ENCODE peak calls at places on chromosomes 5 and 9, in seven cellular contexts. V is SK-N-MC; H is pancreas; E is fibroblast of mammary gland; C is CD8-positive, alpha-beta memory T cell; J is body of pancreas; P is cardiac muscle cell. W is an unnamed sample.

GRCh38 chr9:120937596-120937995 is 11.0 kb upstream of the TRAF1 start:
- DNase-seq in E (no peak), J (no peak), V (no peak), H (no peak), P (peak; percentile 72), C (no peak), W (no peak)

GRCh38 chr9:115880221-115880620 is 273.4 kb upstream of the PAPPA start:
- DNase-seq in V (no peak), P (no peak), E (peak; percentile 40), C (no peak), H (no peak), J (no peak), W (no peak)

GRCh38 chr5:150035139-150035893 is 34.8 kb downstream of the HMGXB3 start:
- DNase-seq in V (no peak), H (no peak), P (no peak), J (no peak), E (no peak), C (no peak), W (no peak)

GRCh38 chr5:170451764-170452365 is 52.0 kb upstream of the KCNIP1 start:
- DNase-seq in J (peak; percentile 25), E (peak; percentile 93), C (no peak), V (no peak), P (peak; percentile 87), H (no peak), W (no peak)

GRCh38 chr5:14745753-14746152 is 81.2 kb downstream of the OTULIN start:
- DNase-seq in H (no peak), E (no peak), J (no peak), P (no peak), C (peak; percentile 48), V (no peak), W (no peak)

GRCh38 chr5:9282211-9282610 is 263.7 kb downstream of the SEMA5A start:
- DNase-seq in H (no peak), E (no peak), C (no peak), J (no peak), V (no peak), P (no peak), W (no peak)

GRCh38 chr9:21994526-21994995 is at the start of gene CDKN2B-AS1:
- DNase-seq in E (peak; percentile 72), C (no peak), J (peak; percentile 38), V (no peak), P (peak; percentile 67), H (peak; percentile 52), W (no peak)

GRCh38 chr5:1006656-1007071 is 1.9 kb upstream of the NKD2 start:
- DNase-seq in V (no peak), C (no peak), E (no peak), P (no peak), H (peak; percentile 9), J (no peak), W (no peak)

DNA sequence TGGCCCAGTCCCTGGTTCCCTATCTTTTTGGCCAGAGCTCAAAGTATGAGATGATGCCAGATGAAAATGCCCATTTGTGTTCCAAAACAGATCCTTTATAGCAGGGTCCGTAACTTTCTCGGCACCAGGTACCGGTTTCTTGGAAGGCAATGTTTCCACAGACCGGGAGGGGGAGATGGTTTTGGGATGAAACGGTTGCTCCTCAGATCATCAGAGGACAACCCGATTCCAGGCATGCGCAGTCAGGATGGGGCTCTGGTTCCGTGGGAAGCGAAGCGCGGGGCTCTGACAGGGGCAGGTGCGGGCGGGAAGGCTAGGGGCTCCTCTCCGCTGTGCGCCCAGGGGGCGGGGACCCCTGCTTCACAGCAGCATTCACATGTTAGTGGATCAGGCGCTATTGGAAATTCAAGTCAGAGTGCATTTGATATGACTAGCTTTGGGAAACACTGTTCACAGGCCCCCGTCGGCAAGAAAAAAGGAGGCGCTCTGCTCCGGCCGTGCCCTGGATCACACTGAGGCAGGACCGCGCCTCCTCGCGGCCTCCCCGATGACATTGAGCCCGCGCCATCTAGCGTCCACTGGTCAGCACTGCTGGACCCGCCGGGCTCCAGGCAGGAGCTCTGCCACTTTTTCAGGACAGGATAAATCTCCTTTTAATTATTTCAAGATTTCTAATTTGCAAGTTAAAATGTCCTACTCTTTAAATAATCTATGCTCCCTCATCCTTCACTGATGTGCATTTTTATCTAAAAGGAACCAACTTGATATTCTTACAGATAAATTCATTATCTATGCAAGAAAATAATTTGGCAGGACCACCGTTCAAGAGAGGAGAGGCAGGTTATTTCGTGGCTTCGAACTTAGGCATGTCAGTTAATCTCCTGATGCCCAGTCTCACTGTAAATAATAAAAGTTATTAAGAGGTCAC is 190.0 kb downstream of the FANCC start:
- DNase-seq in P (peak; percentile 83), V (no peak), H (peak; percentile 84), C (peak; percentile 48), J (peak; percentile 88), E (peak; percentile 72), W (peak; percentile 8)
- H3K4me3 ChIP-seq in P (peak overlapping the region; percentile 16), V (no peak overlapping the region), H (no peak overlapping the region), C (no peak overlapping the region), J (no peak overlapping the region), E (peak overlapping the region; percentile 49), W (no peak overlapping the region)

GRCh38 chr5:44645502-44645901 is 163.2 kb upstream of the MRPS30 start:
- DNase-seq in P (no peak), J (no peak), V (no peak), E (no peak), H (no peak), C (no peak), W (no peak)
- H3K4me3 ChIP-seq in P (no peak overlapping the region), J (no peak overlapping the region), V (no peak overlapping the region), E (no peak overlapping the region), H (no peak overlapping the region), C (no peak overlapping the region), W (no peak overlapping the region)

GRCh38 chr9:133428579-133429215 is 6.5 kb downstream of the ADAMTS13 start:
- DNase-seq in V (no peak), C (no peak), P (peak; percentile 16), H (no peak), J (peak; percentile 36), E (no peak), W (no peak)
- H3K4me3 ChIP-seq in V (no peak overlapping the region), C (no peak overlapping the region), P (peak overlapping the region; percentile 15), H (peak overlapping the region; percentile 18), J (no peak overlapping the region), E (no peak overlapping the region), W (no peak overlapping the region)

DNA sequence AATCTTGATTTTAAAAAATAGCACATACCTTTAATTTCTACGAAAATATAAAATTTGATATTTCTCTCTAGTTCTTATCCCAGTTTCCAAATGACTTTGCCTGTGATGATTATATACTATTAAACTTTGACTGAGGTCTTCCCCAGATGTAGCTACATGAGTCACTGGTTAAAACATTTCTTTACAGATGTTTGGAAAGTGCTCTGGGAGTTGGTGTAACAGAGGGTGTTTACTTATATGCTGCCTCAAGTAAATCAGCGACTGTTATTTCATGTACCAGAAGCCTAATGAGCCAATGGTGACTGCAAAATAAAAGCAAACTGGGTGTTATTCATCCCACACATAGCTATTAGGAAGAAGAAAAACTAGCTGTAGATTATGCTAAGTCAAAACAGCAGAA is 929.6 kb upstream of the SEMA6A start:
- DNase-seq in E (peak; percentile 28), P (no peak), J (no peak), V (no peak), C (no peak), H (no peak), W (no peak)
- H3K4me3 ChIP-seq in E (no peak overlapping the region), P (no peak overlapping the region), J (no peak overlapping the region), V (no peak overlapping the region), C (no peak overlapping the region), H (no peak overlapping the region), W (no peak overlapping the region)

GRCh38 chr9:126965541-126966428 is 51.2 kb downstream of the RALGPS1 start:
- DNase-seq in P (peak; percentile 79), E (peak; percentile 71), V (no peak), H (no peak), C (peak; percentile 48), J (no peak), W (peak; percentile 51)
- H3K4me3 ChIP-seq in P (no peak overlapping the region), E (no peak overlapping the region), V (no peak overlapping the region), H (no peak overlapping the region), C (no peak overlapping the region), J (no peak overlapping the region), W (no peak overlapping the region)

DNA sequence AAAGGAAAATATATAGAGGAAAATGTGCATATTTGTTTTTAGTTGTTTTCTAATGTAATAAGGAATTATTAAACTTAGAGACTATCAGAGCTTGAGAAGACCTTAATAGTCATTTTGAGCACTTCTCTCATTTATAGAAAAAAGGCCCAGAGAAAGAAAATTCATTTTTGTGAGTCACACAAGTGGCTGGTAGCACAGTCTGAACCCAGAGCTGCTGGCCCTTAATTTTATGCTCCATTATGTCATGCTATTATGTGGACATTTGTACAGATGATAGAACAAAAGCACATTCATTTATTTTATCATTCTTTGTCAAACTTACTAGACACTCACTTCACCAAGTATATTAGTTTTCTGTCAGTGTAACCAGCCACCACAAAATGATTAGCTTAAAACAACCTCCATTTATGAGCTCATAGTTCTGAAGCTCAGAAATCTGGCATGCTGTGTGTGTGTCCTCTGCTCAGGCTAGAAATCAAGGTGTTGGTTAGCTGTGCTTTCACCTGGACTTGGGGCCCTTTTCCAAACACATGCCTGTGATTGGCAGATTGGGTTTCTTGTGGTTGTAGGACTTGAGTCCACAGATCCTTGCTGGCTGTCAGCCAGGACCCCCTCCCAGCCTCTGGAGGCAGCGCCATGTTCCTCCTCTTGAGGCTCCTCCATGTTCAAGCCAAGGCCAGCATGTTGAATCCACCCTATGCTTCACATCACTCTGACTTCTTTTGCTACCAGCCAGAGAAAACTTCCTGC is 188.9 kb downstream of the ARHGAP26 start:
- DNase-seq in P (no peak), V (no peak), E (no peak), H (no peak), J (no peak), C (no peak), W (no peak)
- H3K4me3 ChIP-seq in P (no peak overlapping the region), V (no peak overlapping the region), E (no peak overlapping the region), H (no peak overlapping the region), J (no peak overlapping the region), C (no peak overlapping the region), W (no peak overlapping the region)

GRCh38 chr5:132774896-132775295 is 2.1 kb downstream of the SEPTIN8 start:
- DNase-seq in E (no peak), C (no peak), J (no peak), P (no peak), V (no peak), H (no peak), W (no peak)
- H3K4me3 ChIP-seq in E (no peak overlapping the region), C (no peak overlapping the region), J (no peak overlapping the region), P (no peak overlapping the region), V (no peak overlapping the region), H (no peak overlapping the region), W (no peak overlapping the region)

DNA sequence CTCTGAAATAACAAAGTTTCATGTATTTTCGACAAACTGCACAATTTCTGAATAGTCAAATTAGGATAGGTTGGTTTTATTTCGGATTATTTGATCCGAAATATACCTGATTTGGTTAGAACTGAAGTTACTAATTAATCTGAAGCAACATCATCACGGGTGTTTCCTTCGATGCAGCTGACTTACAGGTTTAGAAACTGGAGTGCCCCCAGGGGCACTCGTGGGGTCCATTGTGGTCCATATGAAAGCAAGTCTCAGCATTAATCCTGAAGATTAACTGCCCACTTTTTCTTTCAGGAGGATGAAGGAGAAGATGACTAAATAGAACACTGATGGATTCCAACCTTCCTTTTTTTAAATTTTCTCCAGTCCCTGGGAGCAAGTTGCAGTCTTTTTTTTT is 5.3 kb downstream of the SET start:
- DNase-seq in E (no peak), P (no peak), C (no peak), J (no peak), V (no peak), H (no peak), W (no peak)
- H3K4me3 ChIP-seq in E (no peak overlapping the region), P (no peak overlapping the region), C (no peak overlapping the region), J (no peak overlapping the region), V (no peak overlapping the region), H (no peak overlapping the region), W (no peak overlapping the region)

W was measured in Jurkat, Clone E6-1.